ENCODE peak calls at places on chromosomes 7 and 10, in nine cellular contexts. E is B cell, X is nephron progenitor cell, Z is AG10803, V is heart left ventricle, Y is MCF 10A, P is retinal pigment epithelial cell, F is hepatocyte, C is heart right ventricle. L is an unnamed sample.

GRCh38 chr7:41312235-41312634 is 390.7 kb downstream of the INHBA start:
- DNase-seq in E (no peak), X (no peak), Z (no peak), V (no peak), Y (no peak), P (no peak), F (no peak), C (no peak), L (no peak)

GRCh38 chr7:11343136-11343535 is 369.5 kb downstream of the PHF14 start:
- DNase-seq in E (no peak), X (no peak), Z (no peak), V (no peak), Y (no peak), P (no peak), F (no peak), C (no peak), L (no peak)

GRCh38 chr7:2759736-2760097 is 71.7 kb downstream of the AMZ1 start:
- DNase-seq in E (no peak), X (no peak), Z (no peak), V (no peak), Y (no peak), P (no peak), F (no peak), C (no peak), L (no peak)

GRCh38 chr10:89235073-89235798 is 16.3 kb downstream of the LIPA start:
- DNase-seq in E (no peak), X (no peak), Z (peak), V (peak), Y (no peak), P (no peak), F (no peak), C (peak), L (no peak)

GRCh38 chr7:80263321-80263720 is 128.7 kb downstream of the GNAI1 start:
- DNase-seq in E (no peak), X (no peak), Z (peak), V (no peak), Y (no peak), P (no peak), F (no peak), C (no peak), L (no peak)

GRCh38 chr7:23115991-23116390 is 10.4 kb downstream of the KLHL7 start:
- DNase-seq in E (no peak), X (no peak), Z (peak), V (no peak), Y (no peak), P (no peak), F (no peak), C (no peak), L (no peak)

GRCh38 chr7:41760293-41760692 is 57.4 kb upstream of the INHBA start:
- DNase-seq in E (no peak), X (no peak), Z (peak), V (no peak), Y (no peak), P (no peak), F (no peak), C (no peak), L (no peak)

GRCh38 chr10:50470345-50470744 is 153.4 kb downstream of the SGMS1 start:
- DNase-seq in E (no peak), X (no peak), Z (no peak), V (no peak), Y (no peak), P (no peak), F (no peak), C (no peak), L (no peak)

GRCh38 chr7:110633313-110633712 is 457.6 kb upstream of the LRRN3 start:
- DNase-seq in E (no peak), X (no peak), Z (no peak), V (no peak), Y (no peak), P (no peak), F (no peak), C (no peak), L (no peak)

GRCh38 chr10:97905276-97905675 is 55.6 kb downstream of the GOLGA7B start:
- DNase-seq in E (no peak), X (no peak), Z (no peak), V (no peak), Y (no peak), P (no peak), F (no peak), C (no peak), L (no peak)

GRCh38 chr7:29748286-29749099 is 57.8 kb upstream of the WIPF3 start:
- DNase-seq in E (no peak), X (no peak), Z (peak), V (no peak), Y (peak), P (peak), F (peak), C (no peak), L (no peak)

GRCh38 chr7:105011771-105012502 is 2.1 kb upstream of the KMT2E start:
- DNase-seq in E (no peak), X (peak), Z (no peak), V (peak), Y (peak), P (no peak), F (no peak), C (no peak), L (no peak)

GRCh38 chr10:108852211-108852610 is 1071.1 kb downstream of the XPNPEP1 start:
- DNase-seq in E (no peak), X (no peak), Z (no peak), V (no peak), Y (no peak), P (no peak), F (no peak), C (no peak), L (peak)

GRCh38 chr10:1398626-1399410 is 338.5 kb downstream of the ADARB2 start:
- DNase-seq in E (no peak), X (no peak), Z (no peak), V (no peak), Y (no peak), P (no peak), F (no peak), C (no peak), L (no peak)

GRCh38 chr7:67392596-67393438 is 396.2 kb downstream of the TYW1 start:
- DNase-seq in E (no peak), X (no peak), Z (no peak), V (no peak), Y (no peak), P (no peak), F (no peak), C (no peak), L (no peak)

GRCh38 chr10:82037076-82037475 is 162.1 kb downstream of the NRG3 start:
- DNase-seq in E (no peak), X (no peak), Z (no peak), V (no peak), Y (peak), P (no peak), F (no peak), C (no peak), L (no peak)

GRCh38 chr7:155007947-155008346 is 5.0 kb upstream of the PAXIP1 start:
- DNase-seq in E (peak), X (no peak), Z (peak), V (no peak), Y (no peak), P (no peak), F (no peak), C (no peak), L (no peak)

GRCh38 chr10:81873932-81874816 is 820 bp upstream of the NRG3 start:
- DNase-seq in E (no peak), X (peak), Z (no peak), V (peak), Y (no peak), P (peak), F (peak), C (peak), L (peak)

GRCh38 chr7:46080595-46081159 is 159.6 kb upstream of the IGFBP3 start:
- DNase-seq in E (no peak), X (no peak), Z (peak), V (no peak), Y (peak), P (no peak), F (no peak), C (no peak), L (no peak)

GRCh38 chr10:106816318-106817085 is 348.0 kb downstream of the SORCS1 start:
- DNase-seq in E (no peak), X (no peak), Z (no peak), V (no peak), Y (no peak), P (no peak), F (no peak), C (no peak), L (no peak)

GRCh38 chr10:104120903-104121484 is 977 bp upstream of the SFR1 start:
- DNase-seq in E (peak), X (peak), Z (peak), V (peak), Y (peak), P (peak), F (peak), C (peak), L (peak)

GRCh38 chr7:19900118-19900517 is 126.7 kb upstream of the TMEM196 start:
- DNase-seq in E (no peak), X (no peak), Z (no peak), V (no peak), Y (no peak), P (no peak), F (no peak), C (no peak), L (no peak)

GRCh38 chr7:129436335-129436923 is 2.2 kb downstream of the STRIP2 start:
- DNase-seq in E (no peak), X (no peak), Z (no peak), V (no peak), Y (peak), P (no peak), F (no peak), C (no peak), L (no peak)

GRCh38 chr7:159025161-159025779 is 119.4 kb downstream of the VIPR2 start:
- DNase-seq in E (no peak), X (no peak), Z (no peak), V (no peak), Y (peak), P (no peak), F (no peak), C (no peak), L (no peak)

GRCh38 chr10:53013201-53013808 is 240.7 kb upstream of the MBL2 start:
- DNase-seq in E (no peak), X (no peak), Z (no peak), V (no peak), Y (no peak), P (no peak), F (no peak), C (no peak), L (no peak)

GRCh38 chr10:122142652-122143237 is 128.4 kb upstream of the BTBD16 start:
- DNase-seq in E (peak), X (peak), Z (no peak), V (no peak), Y (no peak), P (no peak), F (no peak), C (peak), L (peak)

GRCh38 chr7:25841575-25841974 is 310.4 kb upstream of the NFE2L3 start:
- DNase-seq in E (no peak), X (no peak), Z (no peak), V (no peak), Y (no peak), P (no peak), F (no peak), C (no peak), L (no peak)

GRCh38 chr7:21497072-21497471 is 45.8 kb upstream of the DNAH11 start:
- DNase-seq in E (no peak), X (no peak), Z (peak), V (no peak), Y (peak), P (no peak), F (no peak), C (no peak), L (no peak)

GRCh38 chr10:3137958-3138726 is 34.4 kb downstream of the PITRM1 start:
- DNase-seq in E (peak), X (no peak), Z (no peak), V (no peak), Y (no peak), P (no peak), F (no peak), C (no peak), L (peak)

GRCh38 chr10:97140284-97140846 is 45.4 kb downstream of the SLIT1 start:
- DNase-seq in E (no peak), X (no peak), Z (no peak), V (no peak), Y (no peak), P (no peak), F (no peak), C (no peak), L (no peak)

GRCh38 chr7:147400221-147400689 is 1190.3 kb upstream of the C7orf33 start:
- DNase-seq in E (no peak), X (no peak), Z (peak), V (no peak), Y (peak), P (peak), F (no peak), C (no peak), L (no peak)

GRCh38 chr7:30838008-30838407 is 66.8 kb downstream of the MINDY4 start:
- DNase-seq in E (no peak), X (no peak), Z (no peak), V (no peak), Y (no peak), P (no peak), F (no peak), C (no peak), L (no peak)

GRCh38 chr10:71031601-71032000 is 143.2 kb upstream of the PCBD1 start:
- DNase-seq in E (no peak), X (no peak), Z (no peak), V (no peak), Y (no peak), P (no peak), F (no peak), C (no peak), L (no peak)

GRCh38 chr7:36131499-36131898 is 21.6 kb upstream of the EEPD1 start:
- DNase-seq in E (no peak), X (no peak), Z (no peak), V (no peak), Y (no peak), P (no peak), F (no peak), C (no peak), L (no peak)

GRCh38 chr7:36129048-36129534 is 24.0 kb upstream of the EEPD1 start:
- DNase-seq in E (no peak), X (no peak), Z (peak), V (peak), Y (peak), P (no peak), F (peak), C (no peak), L (no peak)

GRCh38 chr7:36131026-36131425 is 22.0 kb upstream of the EEPD1 start:
- DNase-seq in E (no peak), X (no peak), Z (no peak), V (peak), Y (no peak), P (no peak), F (no peak), C (no peak), L (no peak)

GRCh38 chr7:36130236-36130945 is 22.7 kb upstream of the EEPD1 start:
- DNase-seq in E (no peak), X (no peak), Z (no peak), V (no peak), Y (no peak), P (no peak), F (no peak), C (no peak), L (no peak)

DNA sequence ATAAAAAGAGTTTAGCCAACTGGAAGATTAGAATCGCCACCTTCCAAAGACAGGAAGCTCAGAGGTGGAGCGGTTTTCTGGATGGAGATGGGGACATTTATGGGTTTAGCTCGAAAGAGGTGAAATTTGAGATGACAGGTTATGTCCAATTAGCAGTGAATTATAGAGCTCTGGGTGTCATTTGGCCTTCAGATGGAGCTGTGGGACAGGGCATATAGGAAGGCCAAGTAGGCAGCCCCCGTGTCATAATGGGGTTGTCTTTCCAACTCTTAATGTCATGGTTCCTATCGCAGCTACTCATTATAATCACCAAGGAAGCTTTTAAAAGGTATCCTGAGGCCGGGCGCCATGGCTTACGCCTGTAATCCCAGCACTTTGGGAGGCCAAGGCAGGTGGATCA is 21.0 kb upstream of the EEPD1 start:
- DNase-seq in E (no peak), X (no peak), Z (no peak), V (no peak), Y (no peak), P (no peak), F (no peak), C (no peak), L (no peak)
- TF ChIP-seq CTCF in E (no peak), X (no peak), Z (no peak), V (no peak), Y (no peak), P (no peak), F (no peak), C (no peak), L (no peak)

DNA sequence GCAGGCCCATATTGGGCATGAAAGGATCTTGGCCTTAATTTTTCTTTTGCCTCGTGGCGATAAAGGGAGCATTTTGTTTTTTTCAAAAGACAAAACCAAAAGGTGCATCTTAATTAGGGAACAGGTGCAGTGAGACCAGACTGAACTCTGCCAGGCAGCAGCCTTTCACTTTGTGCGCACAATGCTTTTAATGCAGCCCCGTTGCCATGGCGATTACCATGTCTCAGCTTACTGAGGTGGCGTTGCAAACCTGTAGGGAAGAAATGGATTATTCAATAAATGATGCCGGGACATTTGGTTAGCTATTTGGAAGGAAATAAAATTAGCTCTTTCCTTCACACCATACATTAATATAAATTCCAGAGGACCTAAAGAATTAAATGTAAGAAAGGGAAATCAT is 61.9 kb downstream of the MYL10 start:
- DNase-seq in E (no peak), X (no peak), Z (no peak), V (no peak), Y (no peak), P (no peak), F (no peak), C (no peak), L (no peak)
- TF ChIP-seq CTCF in E (no peak), X (no peak), Z (no peak), V (no peak), Y (no peak), P (no peak), F (no peak), C (no peak), L (no peak)

DNA sequence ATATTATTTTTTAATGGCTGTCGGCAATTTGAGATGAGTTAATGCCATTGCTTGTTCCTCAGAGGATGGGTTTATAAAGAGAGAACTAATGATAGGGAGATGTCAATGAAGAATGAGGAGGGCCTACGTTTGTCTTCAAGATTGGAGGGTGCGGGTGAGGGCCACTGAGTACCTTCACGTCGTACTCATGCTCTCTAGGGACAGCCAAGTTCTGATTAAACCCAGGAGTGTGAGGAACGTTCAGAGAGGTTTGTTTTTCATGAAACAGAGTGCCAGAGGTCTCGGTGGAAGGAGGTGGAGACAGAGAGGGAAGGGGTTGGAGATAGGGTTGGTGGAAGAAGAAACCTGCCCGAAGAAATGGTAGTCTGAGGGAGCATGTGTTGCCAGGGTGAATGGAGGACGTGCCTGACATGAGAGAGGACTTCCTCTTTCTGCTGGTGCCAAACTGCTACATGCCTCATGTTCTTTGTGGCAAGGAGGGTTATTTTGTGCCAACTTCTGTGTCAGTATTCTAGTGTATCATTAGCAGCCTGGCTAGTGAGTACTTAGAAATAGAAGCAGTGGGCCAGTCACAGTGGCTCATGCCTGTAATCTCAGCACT is 8.9 kb downstream of the DHTKD1 start:
- DNase-seq in E (peak), X (no peak), Z (no peak), V (no peak), Y (no peak), P (no peak), F (no peak), C (no peak), L (peak)
- TF ChIP-seq CTCF in E (no peak), X (no peak), Z (no peak), V (no peak), Y (no peak), P (no peak), F (no peak), C (no peak), L (no peak)

DNA sequence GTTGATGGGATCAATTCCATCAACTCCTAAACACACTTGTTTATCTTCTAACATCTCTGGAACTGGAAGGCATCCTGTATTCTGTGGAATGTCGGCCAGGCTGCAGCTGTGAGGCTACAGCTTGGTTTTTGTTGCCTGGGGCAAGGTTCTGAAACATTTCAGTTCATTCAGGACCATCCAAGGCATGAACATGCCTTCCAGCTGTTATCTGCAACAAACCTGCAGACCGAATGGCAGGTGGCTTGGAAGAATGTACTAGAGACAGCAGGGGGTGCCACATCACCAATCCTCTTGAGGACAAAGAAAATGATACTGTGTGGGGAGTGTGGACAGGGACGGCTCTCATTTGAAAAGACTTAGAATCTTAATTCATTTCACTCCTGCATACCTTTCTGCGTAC is 12.4 kb downstream of the PAPOLB start:
- DNase-seq in E (no peak), X (no peak), Z (peak), V (no peak), Y (peak), P (no peak), F (peak), C (no peak), L (peak)
- TF ChIP-seq CTCF in E (no peak), X (no peak), Z (peak), V (peak), Y (peak), P (peak), F (peak), C (no peak), L (peak)

DNA sequence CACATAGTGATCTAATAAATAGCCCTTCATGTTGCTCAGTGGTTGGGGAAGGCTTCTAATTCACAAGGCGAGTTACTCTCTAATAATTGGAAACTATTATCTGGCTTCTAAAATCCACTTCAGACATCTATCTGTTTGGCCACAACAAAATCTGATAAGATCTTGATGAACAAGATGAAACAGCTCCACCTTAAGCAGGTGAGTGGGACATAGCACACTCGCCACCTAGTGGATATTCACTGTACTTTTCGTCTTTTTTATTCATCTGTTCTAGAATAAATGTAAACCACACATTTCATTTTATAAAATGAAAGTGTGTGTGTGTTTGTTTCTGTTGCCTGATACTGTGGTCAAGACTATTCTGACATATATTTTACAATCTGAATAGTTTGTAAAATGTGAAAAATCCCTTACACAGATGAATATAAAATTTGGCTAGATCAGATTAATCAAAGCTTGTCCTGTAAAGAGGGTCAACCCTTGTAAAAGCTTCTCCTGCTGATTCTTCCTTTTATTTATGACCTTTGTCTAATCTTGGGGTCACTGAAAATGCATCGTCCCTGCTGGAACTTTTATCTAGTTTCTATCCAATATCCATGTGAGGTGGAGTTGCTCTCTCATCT is 26.5 kb upstream of the CNTNAP2 start:
- DNase-seq in E (no peak), X (peak), Z (no peak), V (no peak), Y (peak), P (peak), F (peak), C (no peak), L (peak)
- TF ChIP-seq CTCF in E (peak), X (peak), Z (peak), V (peak), Y (peak), P (peak), F (peak), C (no peak), L (peak)

GRCh38 chr7:130853503-130854279 is 119.7 kb upstream of the KLF14 start:
- DNase-seq in E (no peak), X (no peak), Z (peak), V (no peak), Y (peak), P (no peak), F (no peak), C (no peak), L (no peak)
- TF ChIP-seq CTCF in E (no peak), X (no peak), Z (peak), V (no peak), Y (no peak), P (no peak), F (no peak), C (no peak), L (no peak)

GRCh38 chr7:156969972-156970420 is 20.5 kb downstream of the NOM1 start:
- DNase-seq in E (no peak), X (no peak), Z (peak), V (no peak), Y (peak), P (no peak), F (no peak), C (no peak), L (no peak)
- TF ChIP-seq CTCF in E (peak), X (peak), Z (peak), V (peak), Y (peak), P (peak), F (peak), C (no peak), L (peak)

L was measured in GM13976.